ENCODE peak calls at places on chromosomes 3 and 15, in four cellular contexts. G is pancreas, W is cardiac fibroblast, F is GM10248. I is an unnamed sample.

GRCh38 chr15:100335335-100335999 is 6.3 kb downstream of the ADAMTS17 start:
- DNase-seq in F (no peak), G (no peak), W (no peak), I (no peak)

GRCh38 chr3:43190682-43191081 is 84.8 kb upstream of the POMGNT2 start:
- DNase-seq in W (peak), G (no peak), F (no peak), I (peak)

GRCh38 chr3:188262913-188263683 is 109.1 kb downstream of the LPP start:
- DNase-seq in G (no peak), W (peak), F (no peak), I (peak)

GRCh38 chr3:46127503-46127902 is 80.6 kb downstream of the CCR1 start:
- DNase-seq in G (no peak), W (peak), F (no peak), I (peak)

GRCh38 chr3:20154928-20155327 is 31.1 kb downstream of the SGO1 start:
- DNase-seq in F (no peak), W (no peak), G (no peak), I (no peak)

GRCh38 chr15:40308844-40309189 is 1.1 kb upstream of the PLCB2 start:
- DNase-seq in W (no peak), G (no peak), F (no peak), I (no peak)

GRCh38 chr3:185995352-185995751 is 57.5 kb upstream of the TRA2B start:
- DNase-seq in F (no peak), G (no peak), W (peak), I (peak)

GRCh38 chr3:165855581-165855980 is 18.4 kb upstream of the BCHE start:
- DNase-seq in G (no peak), W (peak), F (no peak), I (no peak)

GRCh38 chr3:61890167-61890566 is 328.8 kb downstream of the PTPRG start:
- DNase-seq in G (no peak), F (no peak), W (no peak), I (no peak)

GRCh38 chr3:190533511-190534282 is 19.8 kb downstream of the IL1RAP start:
- DNase-seq in G (peak), W (peak), F (no peak), I (peak)

DNA sequence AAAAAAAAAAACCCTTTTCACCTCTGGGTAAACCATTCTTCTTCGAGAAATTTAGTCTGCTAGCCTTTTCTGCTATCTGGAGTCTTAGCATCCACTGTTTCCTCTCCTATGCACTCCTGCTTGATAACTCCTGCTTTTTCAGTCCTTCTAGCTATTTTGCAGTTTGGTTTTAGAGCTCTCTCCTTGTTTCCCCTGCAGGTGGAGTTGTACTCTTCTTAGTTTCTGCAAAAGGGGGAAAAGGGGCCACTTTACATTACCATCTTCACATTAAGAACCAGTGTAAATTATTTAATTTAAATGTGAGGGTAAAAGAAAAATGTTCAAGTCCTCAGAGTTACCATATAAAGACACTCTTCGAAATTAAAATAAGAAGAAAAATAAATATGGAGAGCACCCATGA is 23.6 kb upstream of the MYLK start:
- DNase-seq in F (no peak), G (no peak), W (no peak), I (no peak)
- TF ChIP-seq CTCF in F (no peak), G (no peak), W (no peak), I (peak)

GRCh38 chr3:7787871-7788828 is 713.5 kb upstream of the LMCD1 start:
- DNase-seq in F (no peak), G (no peak), W (no peak), I (no peak)
- TF ChIP-seq CTCF in F (no peak), G (no peak), W (no peak), I (no peak)

GRCh38 chr3:49899815-49900214 is 3.9 kb downstream of the MST1R start:
- DNase-seq in G (no peak), W (peak), F (no peak), I (no peak)
- TF ChIP-seq CTCF in G (no peak), W (peak), F (no peak), I (peak)

GRCh38 chr3:183013857-183014256 is 33.5 kb upstream of the DCUN1D1 start:
- DNase-seq in W (no peak), G (no peak), F (no peak), I (no peak)

GRCh38 chr3:183008799-183009198 is 28.5 kb upstream of the DCUN1D1 start:
- DNase-seq in F (no peak), W (no peak), G (no peak), I (no peak)

GRCh38 chr3:183013074-183013473 is 32.7 kb upstream of the DCUN1D1 start:
- DNase-seq in W (no peak), F (no peak), G (no peak), I (no peak)

GRCh38 chr3:183006396-183007002 is 26.2 kb upstream of the DCUN1D1 start:
- DNase-seq in G (no peak), W (no peak), F (no peak), I (no peak)

DNA sequence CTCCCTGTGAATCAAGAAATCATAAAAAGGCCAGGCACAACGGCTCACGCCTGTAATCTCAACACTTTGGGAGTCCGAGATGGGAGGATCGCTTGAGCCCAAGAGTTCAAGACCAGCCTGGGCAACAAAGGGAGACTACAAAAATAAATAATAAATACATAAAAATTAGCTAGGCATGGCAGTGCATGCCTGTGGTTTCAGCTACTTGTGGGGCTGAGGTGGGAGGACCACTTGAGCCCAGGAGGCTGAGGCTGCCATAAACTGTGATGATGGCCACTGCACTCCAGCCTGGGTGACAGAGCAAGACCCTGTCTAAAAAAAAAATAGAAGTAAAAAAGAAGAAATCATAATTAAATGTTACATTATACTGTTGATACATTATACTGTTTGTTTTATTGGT is 28.0 kb upstream of the DCUN1D1 start:
- DNase-seq in G (no peak), F (no peak), W (no peak), I (no peak)
- TF ChIP-seq CTCF in G (no peak), F (no peak), W (no peak), I (no peak)

DNA sequence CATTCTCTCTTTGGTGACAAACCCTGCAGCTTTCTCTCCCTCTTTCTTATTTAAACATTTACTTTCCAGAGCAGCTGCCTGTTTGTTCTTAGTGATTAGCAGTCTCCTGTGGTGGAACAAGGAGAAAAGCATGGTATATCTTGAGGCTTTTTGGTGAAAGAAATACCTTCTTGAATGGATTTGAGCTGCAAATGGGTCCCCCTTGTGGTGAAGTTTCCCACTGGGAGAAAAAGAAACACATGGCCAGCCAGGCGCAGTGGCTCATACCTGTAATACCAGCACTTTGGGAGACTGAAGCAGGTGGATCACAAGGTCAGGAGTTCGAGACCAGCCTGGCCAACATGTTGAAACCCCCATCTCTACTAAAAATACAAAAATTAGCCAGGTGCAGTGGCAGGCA is 48.3 kb upstream of the ACP3 start:
- DNase-seq in G (no peak), W (peak), F (no peak), I (peak)
- TF ChIP-seq CTCF in G (no peak), W (peak), F (peak), I (peak)

DNA sequence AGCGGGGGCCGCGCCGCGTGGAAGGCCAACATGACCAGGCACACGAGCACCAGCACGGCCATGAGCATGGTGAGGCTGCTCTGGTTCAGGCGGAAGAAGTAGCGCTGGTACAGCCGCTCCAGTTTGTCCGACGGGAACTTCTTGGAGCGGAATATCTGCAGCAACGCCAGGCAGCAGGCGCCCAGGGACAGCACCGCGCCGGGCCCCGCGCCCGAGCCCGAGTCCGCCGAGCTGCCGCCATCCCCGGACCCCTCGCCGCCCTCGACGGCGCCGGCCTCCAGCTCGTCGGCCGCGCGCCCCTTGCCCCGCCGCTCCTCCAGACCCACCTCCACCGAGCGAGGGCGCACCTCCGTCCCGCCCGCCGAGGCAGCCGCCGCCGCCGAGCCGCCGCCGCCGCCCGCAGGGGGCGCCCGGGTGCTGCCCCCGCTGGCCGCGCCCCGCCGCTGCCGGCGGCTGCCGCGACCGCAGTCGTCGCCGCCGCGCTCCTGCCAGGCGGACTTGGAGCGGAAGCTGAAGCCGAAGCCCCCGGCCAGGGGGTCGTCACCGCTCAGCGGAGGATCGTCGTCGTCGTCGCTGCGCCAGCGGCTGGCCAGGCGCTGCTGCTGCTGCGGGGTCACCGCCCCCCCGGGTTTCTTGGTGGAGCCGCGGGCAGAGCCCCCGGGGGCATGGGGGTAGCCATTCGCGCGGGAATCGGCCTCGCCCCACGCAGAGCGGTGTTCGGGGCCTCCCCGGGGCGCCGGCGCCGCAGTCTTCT is 964 bp downstream of the ADCY5 start:
- DNase-seq in W (no peak), G (no peak), F (peak), I (no peak)
- TF ChIP-seq CTCF in W (no peak), G (no peak), F (peak), I (no peak)

DNA sequence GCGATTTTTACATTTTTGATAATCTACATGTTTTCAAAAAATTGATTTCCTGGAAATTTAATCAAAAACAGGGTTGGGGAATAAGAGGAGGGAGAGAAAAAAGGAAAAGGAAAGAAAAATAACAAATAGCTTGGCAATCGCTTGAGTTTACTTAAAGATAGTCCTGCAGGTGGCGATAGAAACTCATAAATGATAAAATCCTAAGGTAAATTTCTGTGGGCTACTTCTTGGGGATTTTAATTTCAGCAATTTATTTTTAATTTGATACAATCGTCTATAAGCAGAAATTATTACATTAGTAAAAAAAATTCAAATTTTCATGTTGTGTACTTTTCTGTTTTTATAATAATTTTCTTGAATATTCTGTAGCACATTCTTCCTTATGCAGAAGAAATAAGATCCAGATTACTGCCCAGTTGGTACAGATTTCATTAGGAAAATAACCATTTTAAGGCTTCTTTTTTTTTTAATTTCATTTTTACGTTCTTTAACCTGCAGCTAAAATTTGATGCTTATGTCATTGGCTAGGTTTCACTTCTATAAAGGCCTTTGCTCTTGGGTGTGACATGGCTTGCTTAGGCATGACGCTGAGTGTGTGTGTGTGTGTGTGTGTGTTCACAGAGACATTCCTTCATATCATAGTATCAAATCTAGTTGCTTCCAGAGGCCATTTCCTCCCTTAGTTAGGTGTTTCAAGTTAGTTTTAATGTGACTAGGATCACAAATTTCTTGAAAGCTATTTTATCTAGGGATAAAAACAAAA is 181.8 kb downstream of the MCTP2 start:
- DNase-seq in W (peak), F (no peak), G (no peak), I (no peak)
- TF ChIP-seq CTCF in W (no peak), F (no peak), G (peak), I (peak)

GRCh38 chr15:32036972-32037371 is 6.7 kb downstream of the CHRNA7 start:
- DNase-seq in W (no peak), F (no peak), G (no peak), I (no peak)

GRCh38 chr15:32041294-32041693 is 11.0 kb downstream of the CHRNA7 start:
- DNase-seq in F (no peak), W (no peak), G (peak), I (no peak)

DNA sequence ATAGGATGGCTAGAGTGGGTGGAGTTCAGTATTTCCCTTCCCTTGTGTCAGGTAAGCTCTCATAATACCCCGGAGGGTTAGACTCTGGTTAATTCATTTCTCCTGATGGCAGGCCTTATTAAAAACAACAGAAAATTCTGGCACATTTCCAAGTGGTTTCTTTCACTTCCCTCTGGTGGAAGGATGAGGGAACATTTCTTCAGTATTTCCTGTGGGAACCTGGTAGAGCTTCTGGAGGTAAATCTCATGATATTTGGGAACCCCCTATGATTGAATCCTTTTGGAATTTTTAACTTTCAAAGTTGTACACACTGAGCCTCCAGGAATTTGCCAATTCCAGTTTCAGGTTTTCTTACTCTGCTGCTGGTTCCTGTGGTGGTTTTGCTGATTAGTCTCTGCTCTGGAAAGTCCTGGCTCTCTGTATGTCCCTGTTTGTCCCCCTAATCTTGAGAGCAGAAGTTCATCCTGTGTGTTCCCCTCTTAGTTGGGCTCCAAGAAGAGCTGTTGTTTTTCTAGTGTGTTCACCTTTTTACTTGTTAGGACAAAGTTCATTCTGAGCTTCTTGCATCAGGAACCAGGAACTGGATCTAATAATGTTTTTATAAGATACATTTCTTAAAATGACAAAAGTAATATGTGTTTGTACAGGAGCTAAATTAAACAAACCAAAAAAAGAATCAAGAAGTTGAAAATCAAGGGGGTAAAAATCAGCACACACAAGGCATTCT is 12.1 kb downstream of the CHRNA7 start:
- DNase-seq in W (no peak), G (no peak), F (no peak), I (no peak)
- TF ChIP-seq CTCF in W (no peak), G (peak), F (no peak), I (no peak)

DNA sequence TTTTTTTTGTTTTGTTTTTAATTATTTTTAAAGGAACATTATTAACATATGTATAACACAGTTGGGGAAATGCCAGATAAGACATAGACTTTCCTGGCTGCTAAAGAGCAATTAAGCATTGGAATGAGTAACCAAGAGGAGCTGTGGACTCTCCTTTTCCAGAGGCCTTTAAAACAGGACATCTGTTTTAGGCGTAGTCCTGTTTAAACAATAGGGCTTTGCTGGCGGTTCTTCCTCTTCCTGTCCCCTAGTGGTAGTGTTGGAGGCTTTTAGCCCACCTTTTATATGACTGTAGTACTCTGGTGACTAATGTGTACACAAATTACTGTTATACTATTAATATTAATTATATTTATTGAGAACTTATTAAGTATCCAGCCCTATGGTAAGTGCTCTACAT is 81.9 kb downstream of the PPARG start:
- DNase-seq in G (no peak), F (no peak), W (peak), I (peak)
- TF ChIP-seq CTCF in G (no peak), F (no peak), W (peak), I (peak)

DNA sequence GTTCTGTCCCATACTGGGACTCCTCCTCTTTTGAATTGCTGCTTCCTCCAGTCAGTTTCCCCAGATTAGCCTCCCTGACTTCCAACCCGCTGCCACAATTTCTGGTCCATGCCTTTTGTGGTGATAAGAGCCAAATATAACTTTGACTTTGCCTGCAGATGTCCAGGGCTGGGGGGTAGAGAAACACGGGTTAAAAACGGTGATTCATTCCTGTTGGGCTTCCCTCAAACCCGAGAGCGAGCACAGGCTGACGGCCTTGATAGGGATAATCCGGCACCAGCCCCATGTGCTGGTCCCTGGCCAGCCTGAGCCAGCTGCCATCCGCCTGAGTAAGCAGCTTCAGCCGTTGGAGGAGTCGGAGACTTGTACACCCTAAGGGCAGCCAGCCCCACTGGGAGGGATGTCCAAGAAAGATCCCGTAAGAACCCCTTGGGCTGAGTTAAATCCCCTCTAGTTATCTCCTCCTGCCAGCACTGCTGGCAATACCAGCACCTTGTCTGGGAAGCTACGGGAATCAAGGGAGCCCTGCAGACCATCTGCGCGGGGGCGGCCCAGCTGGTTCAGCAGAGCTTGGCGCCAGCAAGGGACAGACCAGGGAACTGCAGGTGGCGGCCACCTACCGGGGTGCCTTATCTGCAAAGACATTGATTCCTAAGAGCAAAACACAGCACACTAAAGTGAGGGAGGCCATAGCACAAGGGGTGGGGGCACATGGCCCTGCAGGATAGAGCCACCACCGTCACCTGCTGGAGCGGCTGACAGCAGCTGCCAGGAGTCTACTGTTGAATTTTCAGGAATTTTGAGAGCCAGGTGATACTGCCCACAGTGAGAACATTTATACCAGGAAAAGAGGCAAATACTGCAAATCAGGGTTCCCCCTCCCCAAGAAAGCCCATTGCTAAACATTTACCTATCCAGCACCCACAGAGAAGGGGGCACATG is 18.1 kb downstream of the CSPG4 start:
- DNase-seq in G (peak), W (peak), F (peak), I (peak)
- TF ChIP-seq CTCF in G (peak), W (peak), F (peak), I (peak)

I was measured in HFFc6.